ENCODE peak calls at places on chromosome X, in six cellular contexts. One of them, this sample, is unnamed.

GRCh38 chrX:70046978-70047377 is 2.8 kb downstream of the AWAT2 start:
- DNase-seq in LoVo: no peak
- DNase-seq in stimulated activated naive B cell treated with anti-CD40 and anti-IgM and Interleukin-4, amounts not matched to agents 10 μg/mL and 1 μg/mL and 100 μg/mL, for 72 hours: no peak
- DNase-seq in T-helper 17 cell: no peak
- DNase-seq in cardiac fibroblast: peak
- DNase-seq in transverse colon: no peak
- DNase-seq in this sample: no peak

GRCh38 chrX:34880656-34881055 is 61.9 kb upstream of the FAM47B start:
- DNase-seq in T-helper 17 cell: no peak
- DNase-seq in transverse colon: no peak
- DNase-seq in cardiac fibroblast: peak
- DNase-seq in stimulated activated naive B cell treated with anti-CD40 and anti-IgM and Interleukin-4, amounts not matched to agents 10 μg/mL and 1 μg/mL and 100 μg/mL, for 72 hours: no peak
- DNase-seq in LoVo: peak
- DNase-seq in this sample: no peak

GRCh38 chrX:12446342-12447075 is 308.2 kb downstream of the FRMPD4 start:
- DNase-seq in LoVo: no peak
- DNase-seq in transverse colon: no peak
- DNase-seq in T-helper 17 cell: no peak
- DNase-seq in stimulated activated naive B cell treated with anti-CD40 and anti-IgM and Interleukin-4, amounts not matched to agents 10 μg/mL and 1 μg/mL and 100 μg/mL, for 72 hours: no peak
- DNase-seq in cardiac fibroblast: peak
- DNase-seq in this sample: no peak

GRCh38 chrX:139094671-139095592 is 383.4 kb upstream of the FGF13 start:
- DNase-seq in stimulated activated naive B cell treated with anti-CD40 and anti-IgM and Interleukin-4, amounts not matched to agents 10 μg/mL and 1 μg/mL and 100 μg/mL, for 72 hours: no peak
- DNase-seq in T-helper 17 cell: no peak
- DNase-seq in transverse colon: no peak
- DNase-seq in LoVo: no peak
- DNase-seq in cardiac fibroblast: no peak
- DNase-seq in this sample: no peak

GRCh38 chrX:126165721-126166401 is at the start of gene DCAF12L2:
- DNase-seq in T-helper 17 cell: no peak
- DNase-seq in transverse colon: no peak
- DNase-seq in LoVo: no peak
- DNase-seq in cardiac fibroblast: peak
- DNase-seq in stimulated activated naive B cell treated with anti-CD40 and anti-IgM and Interleukin-4, amounts not matched to agents 10 μg/mL and 1 μg/mL and 100 μg/mL, for 72 hours: no peak
- DNase-seq in this sample: no peak

GRCh38 chrX:25034889-25035288 is 19.1 kb upstream of the ARX start:
- DNase-seq in cardiac fibroblast: peak
- DNase-seq in stimulated activated naive B cell treated with anti-CD40 and anti-IgM and Interleukin-4, amounts not matched to agents 10 μg/mL and 1 μg/mL and 100 μg/mL, for 72 hours: no peak
- DNase-seq in transverse colon: no peak
- DNase-seq in LoVo: no peak
- DNase-seq in T-helper 17 cell: no peak
- DNase-seq in this sample: no peak

GRCh38 chrX:103664363-103664762 is 22.1 kb downstream of the MORF4L2 start:
- DNase-seq in stimulated activated naive B cell treated with anti-CD40 and anti-IgM and Interleukin-4, amounts not matched to agents 10 μg/mL and 1 μg/mL and 100 μg/mL, for 72 hours: no peak
- DNase-seq in cardiac fibroblast: no peak
- DNase-seq in T-helper 17 cell: no peak
- DNase-seq in transverse colon: no peak
- DNase-seq in LoVo: no peak
- DNase-seq in this sample: no peak

GRCh38 chrX:48911407-48912182 is at the start of gene SLC35A2:
- DNase-seq in T-helper 17 cell: peak
- DNase-seq in cardiac fibroblast: peak
- DNase-seq in transverse colon: peak
- DNase-seq in stimulated activated naive B cell treated with anti-CD40 and anti-IgM and Interleukin-4, amounts not matched to agents 10 μg/mL and 1 μg/mL and 100 μg/mL, for 72 hours: peak
- DNase-seq in LoVo: peak
- DNase-seq in this sample: peak

GRCh38 chrX:71846429-71846828 is 64.2 kb upstream of the NHSL2 start:
- DNase-seq in transverse colon: no peak
- DNase-seq in cardiac fibroblast: no peak
- DNase-seq in LoVo: no peak
- DNase-seq in T-helper 17 cell: no peak
- DNase-seq in stimulated activated naive B cell treated with anti-CD40 and anti-IgM and Interleukin-4, amounts not matched to agents 10 μg/mL and 1 μg/mL and 100 μg/mL, for 72 hours: no peak
- DNase-seq in this sample: no peak

GRCh38 chrX:152220612-152221011 is 82.2 kb upstream of the MAGEA10 start:
- DNase-seq in transverse colon: no peak
- DNase-seq in cardiac fibroblast: no peak
- DNase-seq in T-helper 17 cell: no peak
- DNase-seq in stimulated activated naive B cell treated with anti-CD40 and anti-IgM and Interleukin-4, amounts not matched to agents 10 μg/mL and 1 μg/mL and 100 μg/mL, for 72 hours: no peak
- DNase-seq in LoVo: no peak
- DNase-seq in this sample: no peak

GRCh38 chrX:49773993-49774392 is 55.1 kb upstream of the PAGE4 start:
- DNase-seq in stimulated activated naive B cell treated with anti-CD40 and anti-IgM and Interleukin-4, amounts not matched to agents 10 μg/mL and 1 μg/mL and 100 μg/mL, for 72 hours: no peak
- DNase-seq in LoVo: no peak
- DNase-seq in cardiac fibroblast: no peak
- DNase-seq in T-helper 17 cell: no peak
- DNase-seq in transverse colon: no peak
- DNase-seq in this sample: no peak

GRCh38 chrX:18410038-18410437 is 15.4 kb upstream of the CDKL5 start:
- DNase-seq in LoVo: no peak
- DNase-seq in T-helper 17 cell: no peak
- DNase-seq in cardiac fibroblast: peak
- DNase-seq in stimulated activated naive B cell treated with anti-CD40 and anti-IgM and Interleukin-4, amounts not matched to agents 10 μg/mL and 1 μg/mL and 100 μg/mL, for 72 hours: no peak
- DNase-seq in transverse colon: no peak
- DNase-seq in this sample: no peak

This sample was measured in Peyer's patch.